ENCODE peak calls at places on chromosome 6, in ten cellular contexts. I is midbrain, A is cardiac fibroblast, D is cardiac septum, Q is spleen, S is SHP77, J is HCT116, U is GM19239, R is neural progenitor cell, E is nucleus accumbens. F is an unnamed sample.
A peak's percentile ranks its signal among the peaks of the same experiment; 100 is the strongest.

GRCh38 chr6:30130887-30131862 is 4.8 kb upstream of the TRIM40 start:
- DNase-seq in U (peak; percentile 87), S (peak; percentile 70), R (peak; percentile 92), I (peak; percentile 74), E (peak; percentile 5), D (peak; percentile 82), A (peak; percentile 87), J (peak; percentile 76), Q (peak; percentile 77), F (peak; percentile 4)

GRCh38 chr6:41759905-41760579 is 12.8 kb upstream of the PGC start:
- DNase-seq in U (no peak), Q (no peak), J (no peak), A (no peak), R (no peak), D (no peak), E (no peak), S (no peak), I (no peak), F (no peak)

GRCh38 chr6:57255451-57256181 is 33.5 kb upstream of the RAB23 start:
- DNase-seq in D (no peak), E (no peak), I (no peak), A (no peak), Q (no peak), J (no peak), U (no peak), R (no peak), S (no peak), F (no peak)

GRCh38 chr6:144936764-144937163 is 651.6 kb downstream of the UTRN start:
- DNase-seq in D (no peak), S (no peak), E (no peak), Q (no peak), U (no peak), R (no peak), I (no peak), J (no peak), A (peak; percentile 20), F (no peak)

GRCh38 chr6:26286168-26286854 is 78.7 kb upstream of the BTN3A2 start:
- DNase-seq in I (peak; percentile 89), E (peak; percentile 42), Q (peak; percentile 83), J (no peak), S (no peak), A (peak; percentile 83), D (no peak), R (peak; percentile 80), U (no peak), F (peak; percentile 77)

GRCh38 chr6:84046755-84047154 is 13.2 kb downstream of the MRAP2 start:
- DNase-seq in A (no peak), I (no peak), R (no peak), J (no peak), Q (no peak), U (no peak), E (no peak), S (no peak), D (no peak), F (no peak)

GRCh38 chr6:139166956-139167313 is 32.1 kb downstream of the HECA start:
- DNase-seq in I (no peak), E (no peak), R (no peak), S (no peak), A (no peak), D (no peak), U (no peak), J (no peak), Q (no peak), F (no peak)

GRCh38 chr6:139533573-139534471 is 159.4 kb upstream of the CITED2 start:
- DNase-seq in U (no peak), R (no peak), S (no peak), A (peak; percentile 91), I (no peak), D (no peak), E (no peak), J (peak; percentile 55), Q (no peak), F (no peak)

GRCh38 chr6:112027942-112028674 is 25.8 kb upstream of the CCN6 start:
- DNase-seq in E (no peak), R (no peak), U (no peak), Q (no peak), A (no peak), D (no peak), J (no peak), S (no peak), I (no peak), F (no peak)

GRCh38 chr6:16505711-16506362 is 255.4 kb downstream of the ATXN1 start:
- DNase-seq in I (peak; percentile 29), S (no peak), A (peak; percentile 67), Q (no peak), R (no peak), J (no peak), E (no peak), D (no peak), U (no peak), F (no peak)

GRCh38 chr6:140101367-140101766 is 726.9 kb upstream of the CITED2 start:
- DNase-seq in U (no peak), D (no peak), S (no peak), Q (no peak), R (no peak), E (no peak), I (no peak), J (no peak), A (no peak), F (no peak)

GRCh38 chr6:35392111-35392702 is 49.8 kb downstream of the PPARD start:
- DNase-seq in J (no peak), A (no peak), I (no peak), Q (no peak), U (no peak), R (no peak), E (no peak), D (no peak), S (no peak), F (no peak)

GRCh38 chr6:168349718-168350117 is 30.1 kb upstream of the DACT2 start:
- DNase-seq in Q (no peak), A (no peak), I (no peak), J (no peak), U (no peak), R (no peak), S (no peak), E (no peak), D (no peak), F (no peak)

GRCh38 chr6:113969888-113970807 is 800 bp downstream of the HDAC2 start:
- DNase-seq in E (peak; percentile 30), S (peak; percentile 40), R (peak; percentile 80), I (peak; percentile 51), U (peak; percentile 20), J (no peak), Q (peak; percentile 93), D (peak; percentile 82), A (peak; percentile 26), F (peak; percentile 57)

GRCh38 chr6:12012231-12012565 is at the start of gene HIVEP1:
- DNase-seq in U (peak; percentile 4), S (no peak), E (no peak), J (no peak), I (peak; percentile 43), A (no peak), D (no peak), Q (peak; percentile 92), R (peak; percentile 79), F (no peak)